ENCODE peak calls at places on chromosomes 7 and 10, in five cellular contexts. K is A549; Y is H9; R is hepatocyte; U is effector memory CD4-positive, alpha-beta T cell. A is an unnamed sample.

GRCh38 chr7:25805027-25805687 is 346.8 kb upstream of the NFE2L3 start:
- DNase-seq in K (no peak), R (no peak), U (no peak), Y (no peak), A (no peak)

GRCh38 chr10:82980321-82980720 is 1105.3 kb downstream of the NRG3 start:
- DNase-seq in U (no peak), Y (no peak), R (no peak), K (no peak), A (no peak)

GRCh38 chr10:49512121-49512809 is 26.7 kb downstream of the ERCC6 start:
- DNase-seq in Y (no peak), U (no peak), R (peak), K (peak), A (no peak)

GRCh38 chr7:3805151-3805550 is 504.1 kb downstream of the SDK1 start:
- DNase-seq in K (peak), U (no peak), R (no peak), Y (no peak), A (no peak)

GRCh38 chr7:101913247-101913721 is 95.9 kb downstream of the CUX1 start:
- DNase-seq in K (no peak), U (no peak), Y (no peak), R (no peak), A (no peak)

GRCh38 chr7:146655928-146656797 is 539.6 kb downstream of the CNTNAP2 start:
- DNase-seq in Y (no peak), U (no peak), R (peak), K (no peak), A (no peak)

GRCh38 chr7:102122026-102122425 is 164.6 kb upstream of the SH2B2 start:
- DNase-seq in K (peak), R (peak), U (no peak), Y (no peak), A (no peak)

GRCh38 chr10:79449181-79450146 is 4.0 kb upstream of the ZCCHC24 start:
- DNase-seq in K (peak), R (no peak), U (no peak), Y (no peak), A (no peak)

GRCh38 chr10:99345350-99345749 is 16.2 kb downstream of the CNNM1 start:
- DNase-seq in K (peak), U (no peak), R (no peak), Y (no peak), A (no peak)

GRCh38 chr10:51285586-51285985 is 211.3 kb downstream of the PRKG1 start:
- DNase-seq in R (no peak), K (no peak), U (no peak), Y (no peak), A (no peak)

GRCh38 chr10:860519-860918 is 71.0 kb downstream of the LARP4B start:
- DNase-seq in K (no peak), R (no peak), Y (no peak), U (no peak), A (no peak)
- H3K27ac ChIP-seq in K (no peak), R (no peak), Y (no peak), U (no peak), A (no peak)

DNA sequence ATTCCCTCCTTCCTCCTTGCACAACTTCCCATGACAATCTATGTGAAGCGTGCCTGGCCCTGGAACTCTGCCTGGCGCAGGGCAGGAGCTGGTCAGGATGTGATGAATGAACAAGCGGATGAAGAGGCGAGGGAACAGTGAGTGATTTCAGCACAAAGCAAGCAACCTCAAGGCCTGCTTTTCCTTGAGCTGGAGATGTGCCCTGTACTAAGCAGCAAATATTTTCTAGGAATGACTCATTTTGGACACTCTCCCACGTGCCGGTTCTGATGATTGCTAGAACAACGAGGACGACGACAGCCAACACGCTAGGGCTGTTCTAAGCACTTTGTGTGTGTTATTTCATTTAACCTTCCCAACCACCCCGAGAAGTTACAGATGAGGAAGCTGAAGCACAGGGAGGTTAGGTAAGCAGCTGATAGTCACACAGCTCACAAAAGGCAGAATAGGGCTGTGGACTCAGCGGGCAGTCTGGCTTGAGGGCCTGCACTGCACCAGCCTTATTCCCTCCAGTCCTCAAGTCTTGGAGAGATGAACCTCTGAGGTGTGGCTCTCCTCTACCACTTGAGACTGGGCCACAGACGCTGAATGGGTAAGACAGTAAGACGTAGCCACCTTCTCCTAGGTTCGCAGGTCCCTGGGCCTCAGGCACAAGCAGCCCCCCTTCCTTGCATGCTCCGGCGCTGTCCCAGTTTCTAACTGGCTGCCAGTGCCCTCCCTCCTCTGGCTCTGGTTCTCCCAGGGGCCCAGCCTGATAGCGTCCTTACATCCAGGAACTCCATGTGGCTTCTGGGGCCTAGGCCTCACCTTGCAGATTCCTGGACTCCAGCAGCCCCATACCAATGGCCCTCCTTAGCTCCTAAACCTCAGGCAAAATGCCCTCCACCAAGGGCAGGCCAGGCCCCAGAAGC is 59.0 kb downstream of the YKT6 start:
- DNase-seq in Y (no peak), R (peak), K (no peak), U (no peak), A (no peak)
- H3K27ac ChIP-seq in Y (no peak), R (peak), K (no peak), U (no peak), A (peak)

GRCh38 chr10:126058507-126058906 is 162.1 kb downstream of the FANK1 start:
- DNase-seq in K (no peak), U (no peak), Y (no peak), R (no peak), A (no peak)

GRCh38 chr10:126060232-126060935 is 164.0 kb downstream of the FANK1 start:
- DNase-seq in U (no peak), Y (no peak), R (no peak), K (peak), A (no peak)

GRCh38 chr10:126057494-126057893 is 161.1 kb downstream of the FANK1 start:
- DNase-seq in K (no peak), U (no peak), Y (no peak), R (no peak), A (no peak)

GRCh38 chr10:126059101-126059826 is 162.9 kb downstream of the FANK1 start:
- DNase-seq in Y (no peak), R (no peak), U (no peak), K (peak), A (no peak)

DNA sequence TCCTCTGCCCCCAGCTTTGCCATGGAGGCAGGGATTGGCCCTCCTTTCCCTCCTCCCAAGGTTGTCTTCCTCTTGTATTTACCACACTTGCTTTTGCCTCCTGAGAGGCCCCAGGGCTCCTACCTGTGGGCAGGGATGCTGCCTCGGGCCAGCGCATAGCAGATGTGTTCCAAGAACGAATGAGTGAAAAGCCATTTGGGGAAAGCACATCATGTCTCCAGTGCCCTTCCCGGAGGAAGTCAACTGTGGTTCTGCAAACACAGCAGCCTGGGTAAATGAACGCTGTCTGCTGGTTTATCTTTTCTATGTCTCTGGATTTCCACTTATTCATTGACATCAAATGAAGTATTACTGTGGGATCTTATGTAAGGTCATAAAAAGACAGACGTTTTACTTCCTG is 161.7 kb downstream of the FANK1 start:
- DNase-seq in R (no peak), U (no peak), K (no peak), Y (no peak), A (no peak)
- H3K27ac ChIP-seq in R (peak), U (no peak), K (no peak), Y (no peak), A (no peak)

DNA sequence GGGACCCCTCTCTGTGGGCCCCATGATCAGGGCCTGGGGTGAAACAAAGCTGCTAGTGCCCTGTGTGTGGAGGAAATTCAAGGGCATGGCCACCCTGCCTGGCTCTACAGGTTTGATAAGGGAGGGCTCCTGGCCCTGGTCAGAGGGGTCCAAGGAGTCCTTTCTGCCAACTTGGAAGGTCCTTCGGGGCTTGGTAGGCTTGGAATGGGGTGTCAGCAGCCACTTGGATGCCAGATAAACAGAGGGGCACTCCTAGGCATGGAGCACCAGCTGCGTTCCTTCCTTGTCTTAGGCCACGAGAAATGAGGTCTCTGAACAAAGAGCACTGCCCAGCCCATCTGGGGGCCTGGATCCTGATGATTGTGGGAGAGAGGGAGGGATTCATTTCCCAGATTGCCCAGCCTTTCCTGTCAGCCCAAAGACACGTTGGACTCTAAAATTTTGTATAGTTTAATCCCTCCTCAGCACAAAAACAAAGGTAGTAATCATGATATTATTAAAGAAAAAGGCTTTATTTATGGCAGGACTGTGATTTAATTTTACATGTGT is 5.1 kb downstream of the MTURN start:
- DNase-seq in Y (no peak), K (no peak), U (no peak), R (no peak), A (no peak)
- H3K27ac ChIP-seq in Y (no peak), K (no peak), U (no peak), R (no peak), A (no peak)

GRCh38 chr10:69962746-69963135 is 89.9 kb upstream of the MACROH2A2 start:
- DNase-seq in R (no peak), K (no peak), Y (no peak), U (no peak), A (no peak)

GRCh38 chr10:69959911-69960310 is 92.7 kb upstream of the MACROH2A2 start:
- DNase-seq in K (no peak), U (no peak), Y (no peak), R (no peak), A (no peak)

GRCh38 chr10:69961864-69962745 is 90.5 kb upstream of the MACROH2A2 start:
- DNase-seq in U (no peak), R (no peak), Y (peak), K (no peak), A (no peak)

GRCh38 chr10:69960606-69961167 is 92.0 kb upstream of the MACROH2A2 start:
- DNase-seq in R (no peak), K (no peak), U (no peak), Y (peak), A (no peak)

GRCh38 chr10:69961168-69961863 is 91.3 kb upstream of the MACROH2A2 start:
- DNase-seq in R (peak), U (no peak), K (no peak), Y (peak), A (no peak)
- H3K27ac ChIP-seq in R (no peak), U (no peak), K (no peak), Y (no peak), A (no peak)

A was measured in caudate nucleus.